ENCODE peak calls at places on chromosome 9, in eight cellular contexts. Q is bronchial epithelial cell, O is Kasumi-1, U is heart left ventricle, N is GM19239, B is progenitor cell of endocrine pancreas, H is hippocampal formation, V is NCI-H748 treated with DMSO at 0.1 percent for 48 hours. C is an unnamed sample.

GRCh38 chr9:88932766-88933165 is 58.5 kb upstream of the S1PR3 start:
- DNase-seq in Q (no peak), O (no peak), U (no peak), N (no peak), B (no peak), H (no peak), V (peak), C (no peak)

GRCh38 chr9:76725181-76725580 is 39.1 kb upstream of the PCA3 start:
- DNase-seq in Q (no peak), O (no peak), U (no peak), N (no peak), B (no peak), H (no peak), V (peak), C (no peak)

GRCh38 chr9:98142182-98142924 is 23.3 kb upstream of the TRIM14 start:
- DNase-seq in Q (peak), O (no peak), U (no peak), N (no peak), B (no peak), H (no peak), V (no peak), C (peak)

GRCh38 chr9:133421615-133422542 is at the start of gene ADAMTS13:
- DNase-seq in Q (peak), O (peak), U (peak), N (no peak), B (no peak), H (no peak), V (no peak), C (no peak)

GRCh38 chr9:114745879-114746550 is 59.8 kb downstream of the TNFSF15 start:
- DNase-seq in Q (no peak), O (no peak), U (no peak), N (no peak), B (no peak), H (no peak), V (no peak), C (no peak)

GRCh38 chr9:137221477-137222111 is 446 bp downstream of the RNF208 start:
- DNase-seq in Q (no peak), O (no peak), U (no peak), N (no peak), B (peak), H (no peak), V (no peak), C (no peak)

GRCh38 chr9:123073441-123073840 is 40.0 kb downstream of the GPR21 start:
- DNase-seq in Q (no peak), O (no peak), U (no peak), N (no peak), B (no peak), H (no peak), V (no peak), C (no peak)

GRCh38 chr9:22682536-22683392 is 236.1 kb downstream of the DMRTA1 start:
- DNase-seq in Q (peak), O (no peak), U (no peak), N (no peak), B (no peak), H (no peak), V (peak), C (peak)

GRCh38 chr9:95766906-95767305 is 108.6 kb upstream of the ERCC6L2 start:
- DNase-seq in Q (no peak), O (no peak), U (no peak), N (no peak), B (no peak), H (no peak), V (no peak), C (no peak)

GRCh38 chr9:95753762-95754465 is 121.6 kb upstream of the ERCC6L2 start:
- DNase-seq in Q (no peak), O (no peak), U (no peak), N (no peak), B (no peak), H (no peak), V (peak), C (no peak)

GRCh38 chr9:135695036-135695435 is 4.2 kb downstream of the SOHLH1 start:
- DNase-seq in Q (no peak), O (no peak), U (no peak), N (no peak), B (no peak), H (no peak), V (no peak), C (no peak)

GRCh38 chr9:73667749-73668148 is 516.1 kb downstream of the ANXA1 start:
- DNase-seq in Q (peak), O (no peak), U (no peak), N (no peak), B (no peak), H (no peak), V (no peak), C (no peak)

GRCh38 chr9:116207371-116208111 is 54.0 kb downstream of the PAPPA start:
- DNase-seq in Q (no peak), O (no peak), U (no peak), N (no peak), B (no peak), H (no peak), V (no peak), C (no peak)

GRCh38 chr9:25094518-25094917 is 548.8 kb upstream of the IZUMO3 start:
- DNase-seq in Q (peak), O (no peak), U (no peak), N (no peak), B (no peak), H (no peak), V (no peak), C (peak)

GRCh38 chr9:90124961-90125360 is 517.7 kb downstream of the DIRAS2 start:
- DNase-seq in Q (no peak), O (no peak), U (no peak), N (no peak), B (no peak), H (no peak), V (peak), C (no peak)

GRCh38 chr9:35731415-35732184 is 395 bp downstream of the TLN1 start:
- DNase-seq in Q (peak), O (peak), U (no peak), N (no peak), B (no peak), H (no peak), V (no peak), C (peak)

GRCh38 chr9:34876096-34876495 is 82.0 kb upstream of the PHF24 start:
- DNase-seq in Q (peak), O (no peak), U (no peak), N (no peak), B (no peak), H (no peak), V (no peak), C (peak)

GRCh38 chr9:86943223-86943870 is 4.0 kb downstream of the GAS1 start:
- DNase-seq in Q (no peak), O (no peak), U (no peak), N (no peak), B (no peak), H (no peak), V (peak), C (no peak)